ENCODE peak calls at places on chromosomes 6 and 20, in four cellular contexts. H is dorsolateral prefrontal cortex; X is lung; T is stimulated activated CD4-positive, alpha-beta T cell treated with anti-CD3 and anti-CD28 coated beads, Interleukin-4, amount 100 ng/mL, for 48 hours. E is an unnamed sample.
A peak's percentile ranks its signal among the peaks of the same experiment; 100 is the strongest.

GRCh38 chr6:167471548-167471930 is 146.7 kb downstream of the TTLL2 start:
- DNase-seq in H (no peak), X (no peak), T (no peak), E (no peak)

GRCh38 chr20:36785308-36785707 is 11.7 kb upstream of the DSN1 start:
- DNase-seq in H (no peak), X (no peak), T (no peak), E (no peak)

GRCh38 chr6:116446399-116446798 is 14.8 kb upstream of the CALHM6 start:
- DNase-seq in H (no peak), X (no peak), T (no peak), E (no peak)

GRCh38 chr6:42402184-42402583 is 49.5 kb downstream of the TRERF1 start:
- DNase-seq in H (no peak), X (no peak), T (peak; percentile 47), E (no peak)

GRCh38 chr6:71123051-71123450 is 165.6 kb upstream of the OGFRL1 start:
- DNase-seq in H (no peak), X (no peak), T (no peak), E (no peak)

GRCh38 chr20:35290186-35290886 is 1.9 kb downstream of the FAM83C start:
- DNase-seq in H (no peak), X (no peak), T (no peak), E (no peak)

GRCh38 chr6:21228411-21228810 is 365.1 kb upstream of the SOX4 start:
- DNase-seq in H (no peak), X (no peak), T (no peak), E (no peak)

GRCh38 chr6:27757307-27757706 is 154.9 kb downstream of the OR2B2 start:
- DNase-seq in H (no peak), X (no peak), T (peak; percentile 52), E (no peak)

GRCh38 chr6:38804368-38804767 is 89.3 kb downstream of the DNAH8 start:
- DNase-seq in H (no peak), X (no peak), T (no peak), E (no peak)

GRCh38 chr20:42754713-42755112 is 435.0 kb downstream of the PTPRT start:
- DNase-seq in H (no peak), X (peak; percentile 50), T (no peak), E (no peak)

GRCh38 chr6:20630617-20631448 is 96.6 kb downstream of the CDKAL1 start:
- DNase-seq in H (no peak), X (no peak), T (no peak), E (no peak)

GRCh38 chr20:25271486-25272222 is 23.8 kb downstream of the PYGB start:
- DNase-seq in H (peak; percentile 9), X (no peak), T (no peak), E (no peak)

GRCh38 chr6:36402481-36402880 is 15.0 kb upstream of the ETV7 start:
- DNase-seq in H (no peak), X (no peak), T (no peak), E (no peak)

GRCh38 chr6:109381007-109381746 is 1.1 kb downstream of the CD164 start:
- DNase-seq in H (no peak), X (no peak), T (no peak), E (no peak)

GRCh38 chr6:34350100-34350936 is 42.2 kb downstream of the NUDT3 start:
- DNase-seq in H (no peak), X (no peak), T (no peak), E (no peak)

GRCh38 chr6:31762356-31762755 is at the start of gene SAPCD1:
- DNase-seq in H (no peak), X (no peak), T (no peak), E (no peak)

GRCh38 chr6:41424370-41425058 is 89.1 kb downstream of the NCR2 start:
- DNase-seq in H (peak; percentile 76), X (peak; percentile 83), T (peak; percentile 69), E (peak; percentile 67)

GRCh38 chr20:34615477-34615876 is 57.0 kb downstream of the MAP1LC3A start:
- DNase-seq in H (no peak), X (no peak), T (no peak), E (no peak)

GRCh38 chr6:137493218-137494038 is 766 bp downstream of the OLIG3 start:
- DNase-seq in H (no peak), X (no peak), T (no peak), E (no peak)

GRCh38 chr6:16676978-16677377 is 84.3 kb downstream of the ATXN1 start:
- DNase-seq in H (no peak), X (no peak), T (no peak), E (no peak)

GRCh38 chr6:159074120-159074684 is 29.4 kb upstream of the TAGAP start:
- DNase-seq in H (no peak), X (no peak), T (no peak), E (peak; percentile 55)

GRCh38 chr6:14452567-14453527 is 335.3 kb downstream of the CD83 start:
- DNase-seq in H (no peak), X (no peak), T (peak; percentile 60), E (no peak)

GRCh38 chr20:57611605-57612311 is 8.5 kb downstream of the ZBP1 start:
- DNase-seq in H (peak; percentile 15), X (no peak), T (no peak), E (peak; percentile 51)

E was measured in frontal cortex.